ENCODE peak calls at places on chromosomes 11 and 22, in eight cellular contexts. Q is AG20443; G is stimulated activated CD4-positive, alpha-beta T cell treated with anti-CD3 and anti-CD28 coated beads, Interleukin-4, amount 100 ng/mL, for 24 hours; I is mucosa of descending colon; D is iris pigment epithelial cell; W is brain microvascular endothelial cell; L is activated CD4-positive, CD25-positive, alpha-beta regulatory T cell; A is central memory CD4-positive, alpha-beta T cell. C is an unnamed sample.

GRCh38 chr11:28483072-28483867 is 375.1 kb downstream of the METTL15 start:
- DNase-seq in Q (no peak), G (no peak), I (no peak), D (no peak), W (no peak), L (no peak), A (no peak), C (no peak)

GRCh38 chr22:29203883-29204282 is 1.8 kb upstream of the EMID1 start:
- DNase-seq in Q (no peak), G (no peak), I (no peak), D (no peak), W (no peak), L (no peak), A (no peak), C (no peak)

GRCh38 chr11:83666149-83666548 is 380.0 kb upstream of the CCDC90B start:
- DNase-seq in Q (no peak), G (no peak), I (no peak), D (peak), W (peak), L (no peak), A (no peak), C (no peak)

GRCh38 chr11:119778391-119779194 is 49.6 kb upstream of the NECTIN1 start:
- DNase-seq in Q (no peak), G (no peak), I (no peak), D (no peak), W (no peak), L (no peak), A (no peak), C (no peak)

GRCh38 chr22:48734359-48734758 is 1093.3 kb downstream of the BRD1 start:
- DNase-seq in Q (no peak), G (no peak), I (no peak), D (no peak), W (no peak), L (no peak), A (no peak), C (no peak)

GRCh38 chr11:79314906-79315689 is 125.7 kb downstream of the TENM4 start:
- DNase-seq in Q (peak), G (no peak), I (no peak), D (peak), W (peak), L (no peak), A (no peak), C (no peak)

GRCh38 chr11:112227002-112227401 is 774 bp downstream of the PTS start:
- DNase-seq in Q (peak), G (no peak), I (no peak), D (peak), W (peak), L (no peak), A (no peak), C (no peak)

GRCh38 chr22:32558681-32559355 is 84.2 kb downstream of the FBXO7 start:
- DNase-seq in Q (peak), G (no peak), I (peak), D (peak), W (peak), L (no peak), A (no peak), C (peak)

GRCh38 chr11:31968774-31969433 is 122.0 kb upstream of the RCN1 start:
- DNase-seq in Q (peak), G (no peak), I (no peak), D (peak), W (peak), L (no peak), A (no peak), C (peak)

GRCh38 chr11:47508595-47509555 is 44.1 kb downstream of the CELF1 start:
- DNase-seq in Q (no peak), G (no peak), I (no peak), D (no peak), W (no peak), L (no peak), A (no peak), C (no peak)

GRCh38 chr11:87224486-87224885 is 186.8 kb downstream of the TMEM135 start:
- DNase-seq in Q (no peak), G (no peak), I (no peak), D (peak), W (no peak), L (no peak), A (no peak), C (no peak)

GRCh38 chr11:31913985-31914384 is 102.9 kb upstream of the PAX6 start:
- DNase-seq in Q (no peak), G (no peak), I (no peak), D (no peak), W (no peak), L (no peak), A (no peak), C (no peak)

C was measured in NCI-H226.